ENCODE peak calls at places on chromosomes 12 and 14, in seven cellular contexts. O, Q, C, X, P, I and Z are unnamed samples.

GRCh38 chr14:98494582-98494981 is 777.4 kb downstream of the BCL11B start:
- DNase-seq in O (no peak), Q (no peak), C (no peak), X (no peak), P (no peak), I (peak), Z (no peak)

GRCh38 chr12:41345071-41345470 is 157.0 kb downstream of the PDZRN4 start:
- DNase-seq in O (no peak), Q (no peak), C (no peak), X (no peak), P (no peak), I (peak), Z (no peak)

GRCh38 chr12:20507711-20508110 is 139.4 kb downstream of the PDE3A start:
- DNase-seq in O (no peak), Q (no peak), C (no peak), X (no peak), P (peak), I (peak), Z (no peak)

GRCh38 chr14:35221462-35221861 is 70.7 kb upstream of the PSMA6 start:
- DNase-seq in O (no peak), Q (no peak), C (no peak), X (no peak), P (no peak), I (no peak), Z (no peak)

GRCh38 chr14:101116065-101116464 is 212.5 kb upstream of the RTL1 start:
- DNase-seq in O (no peak), Q (no peak), C (no peak), X (no peak), P (no peak), I (no peak), Z (no peak)

GRCh38 chr14:99737451-99737951 is 53.4 kb downstream of the CYP46A1 start:
- DNase-seq in O (peak), Q (no peak), C (peak), X (no peak), P (peak), I (no peak), Z (peak)

GRCh38 chr12:53751336-53752191 is at the start of gene CISTR:
- DNase-seq in O (no peak), Q (no peak), C (peak), X (peak), P (no peak), I (no peak), Z (no peak)

GRCh38 chr12:91574975-91575374 is 392.4 kb upstream of the DCN start:
- DNase-seq in O (no peak), Q (no peak), C (no peak), X (no peak), P (no peak), I (no peak), Z (no peak)

GRCh38 chr14:61178226-61179060 is 102.7 kb downstream of the TMEM30B start:
- DNase-seq in O (no peak), Q (no peak), C (no peak), X (no peak), P (peak), I (peak), Z (no peak)

GRCh38 chr12:62919827-62920226 is 15.1 kb downstream of the PPM1H start:
- DNase-seq in O (no peak), Q (no peak), C (no peak), X (peak), P (no peak), I (peak), Z (no peak)

GRCh38 chr14:66709292-66709691 is 201.3 kb downstream of the GPHN start:
- DNase-seq in O (no peak), Q (no peak), C (no peak), X (no peak), P (no peak), I (peak), Z (no peak)

GRCh38 chr14:74913986-74914573 is 9.0 kb downstream of the RPS6KL1 start:
- DNase-seq in O (peak), Q (no peak), C (no peak), X (peak), P (peak), I (peak), Z (peak)

GRCh38 chr14:104865631-104866441 is 768 bp downstream of the CEP170B start:
- DNase-seq in O (peak), Q (peak), C (peak), X (peak), P (peak), I (peak), Z (peak)

GRCh38 chr12:10967409-10967808 is 19.3 kb downstream of the TAS2R50 start:
- DNase-seq in O (no peak), Q (no peak), C (no peak), X (no peak), P (no peak), I (peak), Z (no peak)

GRCh38 chr14:21541413-21542074 is 15.4 kb upstream of the SALL2 start:
- DNase-seq in O (no peak), Q (no peak), C (no peak), X (no peak), P (no peak), I (no peak), Z (no peak)

GRCh38 chr12:5348057-5348456 is 83.9 kb upstream of the NTF3 start:
- DNase-seq in O (no peak), Q (no peak), C (no peak), X (no peak), P (no peak), I (no peak), Z (no peak)

GRCh38 chr12:62750941-62751843 is 183.8 kb downstream of the PPM1H start:
- DNase-seq in O (no peak), Q (no peak), C (no peak), X (no peak), P (no peak), I (no peak), Z (no peak)

GRCh38 chr14:50082308-50082742 is 34.0 kb downstream of the VCPKMT start:
- DNase-seq in O (no peak), Q (peak), C (no peak), X (no peak), P (no peak), I (no peak), Z (no peak)

GRCh38 chr14:57008534-57008933 is 198.3 kb upstream of the OTX2 start:
- DNase-seq in O (no peak), Q (no peak), C (no peak), X (peak), P (no peak), I (no peak), Z (no peak)

GRCh38 chr12:129325566-129325965 is 472.3 kb downstream of the GLT1D1 start:
- DNase-seq in O (no peak), Q (no peak), C (no peak), X (no peak), P (no peak), I (peak), Z (no peak)

GRCh38 chr12:115132145-115132544 is 448.2 kb upstream of the TBX3 start:
- DNase-seq in O (no peak), Q (no peak), C (no peak), X (no peak), P (no peak), I (peak), Z (no peak)

GRCh38 chr12:57631566-57632368 is 1.2 kb downstream of the B4GALNT1 start:
- DNase-seq in O (no peak), Q (no peak), C (no peak), X (no peak), P (no peak), I (no peak), Z (peak)

GRCh38 chr12:133234971-133235370 is 706 bp downstream of the ANHX start:
- DNase-seq in O (no peak), Q (no peak), C (no peak), X (no peak), P (no peak), I (no peak), Z (no peak)

GRCh38 chr14:72962829-72963312 is 36.6 kb downstream of the DCAF4 start:
- DNase-seq in O (no peak), Q (no peak), C (no peak), X (no peak), P (no peak), I (peak), Z (no peak)

GRCh38 chr14:92323031-92323915 is at the start of gene SLC24A4:
- DNase-seq in O (no peak), Q (no peak), C (peak), X (peak), P (no peak), I (peak), Z (no peak)

GRCh38 chr14:69008411-69008810 is 29.3 kb upstream of the ACTN1 start:
- DNase-seq in O (no peak), Q (no peak), C (no peak), X (peak), P (no peak), I (peak), Z (no peak)

GRCh38 chr12:45974171-45974719 is 16.1 kb downstream of the SCAF11 start:
- DNase-seq in O (no peak), Q (no peak), C (no peak), X (no peak), P (no peak), I (peak), Z (no peak)

GRCh38 chr14:24130717-24131548 is 474 bp downstream of the FITM1 start:
- DNase-seq in O (peak), Q (no peak), C (peak), X (no peak), P (no peak), I (no peak), Z (peak)

GRCh38 chr12:30006021-30006420 is 222.3 kb upstream of the TMTC1 start:
- DNase-seq in O (no peak), Q (no peak), C (no peak), X (no peak), P (no peak), I (no peak), Z (no peak)

GRCh38 chr14:100762901-100763300 is 36.2 kb downstream of the DLK1 start:
- DNase-seq in O (no peak), Q (no peak), C (no peak), X (no peak), P (no peak), I (peak), Z (no peak)